ENCODE peak calls at places on chromosome 14, in ten cellular contexts. One of them, this sample, is unnamed.

GRCh38 chr14:95499354-95499750 is 17.1 kb downstream of the SYNE3 start:
- DNase-seq in cardiac fibroblast: no peak
- DNase-seq in choroid plexus epithelial cell: no peak
- DNase-seq in heart left ventricle: no peak
- DNase-seq in activated B cell treated with CpG ODN at 0.5 μM for 24 hours: no peak
- DNase-seq in BJ: no peak
- DNase-seq in Caco-2: peak
- DNase-seq in esophagus muscularis mucosa: no peak
- DNase-seq in endothelial cell of umbilical vein: no peak
- DNase-seq in cardiac muscle cell: no peak
- DNase-seq in this sample: no peak

GRCh38 chr14:38850664-38851063 is 252.4 kb downstream of the SEC23A start:
- DNase-seq in endothelial cell of umbilical vein: no peak
- DNase-seq in activated B cell treated with CpG ODN at 0.5 μM for 24 hours: no peak
- DNase-seq in cardiac muscle cell: no peak
- DNase-seq in heart left ventricle: no peak
- DNase-seq in choroid plexus epithelial cell: no peak
- DNase-seq in cardiac fibroblast: no peak
- DNase-seq in BJ: no peak
- DNase-seq in Caco-2: no peak
- DNase-seq in esophagus muscularis mucosa: no peak
- DNase-seq in this sample: no peak

GRCh38 chr14:105486333-105486973 is at the start of gene CRIP1:
- DNase-seq in choroid plexus epithelial cell: no peak
- DNase-seq in cardiac fibroblast: no peak
- DNase-seq in activated B cell treated with CpG ODN at 0.5 μM for 24 hours: peak
- DNase-seq in esophagus muscularis mucosa: no peak
- DNase-seq in endothelial cell of umbilical vein: no peak
- DNase-seq in cardiac muscle cell: no peak
- DNase-seq in heart left ventricle: no peak
- DNase-seq in Caco-2: no peak
- DNase-seq in BJ: no peak
- DNase-seq in this sample: no peak

GRCh38 chr14:49881296-49882006 is 11.4 kb upstream of the ARF6 start:
- DNase-seq in choroid plexus epithelial cell: peak
- DNase-seq in Caco-2: no peak
- DNase-seq in activated B cell treated with CpG ODN at 0.5 μM for 24 hours: no peak
- DNase-seq in esophagus muscularis mucosa: no peak
- DNase-seq in cardiac muscle cell: no peak
- DNase-seq in BJ: no peak
- DNase-seq in endothelial cell of umbilical vein: no peak
- DNase-seq in cardiac fibroblast: no peak
- DNase-seq in heart left ventricle: no peak
- DNase-seq in this sample: no peak

GRCh38 chr14:64503434-64504309 is at the start of gene ZBTB25:
- DNase-seq in BJ: peak
- DNase-seq in heart left ventricle: peak
- DNase-seq in esophagus muscularis mucosa: peak
- DNase-seq in endothelial cell of umbilical vein: peak
- DNase-seq in cardiac muscle cell: peak
- DNase-seq in choroid plexus epithelial cell: peak
- DNase-seq in activated B cell treated with CpG ODN at 0.5 μM for 24 hours: peak
- DNase-seq in Caco-2: peak
- DNase-seq in cardiac fibroblast: peak
- DNase-seq in this sample: no peak

GRCh38 chr14:53571990-53572389 is 384.6 kb downstream of the BMP4 start:
- DNase-seq in activated B cell treated with CpG ODN at 0.5 μM for 24 hours: no peak
- DNase-seq in endothelial cell of umbilical vein: no peak
- DNase-seq in cardiac muscle cell: no peak
- DNase-seq in choroid plexus epithelial cell: no peak
- DNase-seq in BJ: no peak
- DNase-seq in cardiac fibroblast: no peak
- DNase-seq in heart left ventricle: no peak
- DNase-seq in esophagus muscularis mucosa: no peak
- DNase-seq in Caco-2: no peak
- DNase-seq in this sample: no peak

GRCh38 chr14:104030958-104031357 is 54.5 kb upstream of the ASPG start:
- DNase-seq in BJ: no peak
- DNase-seq in Caco-2: no peak
- DNase-seq in heart left ventricle: no peak
- DNase-seq in choroid plexus epithelial cell: no peak
- DNase-seq in endothelial cell of umbilical vein: no peak
- DNase-seq in cardiac fibroblast: no peak
- DNase-seq in cardiac muscle cell: no peak
- DNase-seq in activated B cell treated with CpG ODN at 0.5 μM for 24 hours: no peak
- DNase-seq in esophagus muscularis mucosa: no peak
- DNase-seq in this sample: no peak

GRCh38 chr14:61269321-61270083 is 11.6 kb downstream of the TMEM30B start:
- DNase-seq in Caco-2: peak
- DNase-seq in choroid plexus epithelial cell: peak
- DNase-seq in esophagus muscularis mucosa: no peak
- DNase-seq in activated B cell treated with CpG ODN at 0.5 μM for 24 hours: peak
- DNase-seq in endothelial cell of umbilical vein: peak
- DNase-seq in BJ: no peak
- DNase-seq in cardiac fibroblast: peak
- DNase-seq in cardiac muscle cell: peak
- DNase-seq in heart left ventricle: peak
- DNase-seq in this sample: no peak

GRCh38 chr14:88363624-88364023 is 21.8 kb upstream of the SPATA7 start:
- DNase-seq in cardiac fibroblast: no peak
- DNase-seq in BJ: no peak
- DNase-seq in esophagus muscularis mucosa: no peak
- DNase-seq in activated B cell treated with CpG ODN at 0.5 μM for 24 hours: no peak
- DNase-seq in Caco-2: no peak
- DNase-seq in choroid plexus epithelial cell: no peak
- DNase-seq in cardiac muscle cell: no peak
- DNase-seq in endothelial cell of umbilical vein: no peak
- DNase-seq in heart left ventricle: no peak
- DNase-seq in this sample: no peak

GRCh38 chr14:68762944-68763831 is 29.7 kb downstream of the ZFP36L1 start:
- DNase-seq in esophagus muscularis mucosa: no peak
- DNase-seq in cardiac fibroblast: peak
- DNase-seq in endothelial cell of umbilical vein: peak
- DNase-seq in activated B cell treated with CpG ODN at 0.5 μM for 24 hours: no peak
- DNase-seq in choroid plexus epithelial cell: peak
- DNase-seq in Caco-2: peak
- DNase-seq in heart left ventricle: peak
- DNase-seq in BJ: no peak
- DNase-seq in cardiac muscle cell: peak
- DNase-seq in this sample: no peak

GRCh38 chr14:97056086-97056485 is 258.9 kb downstream of the VRK1 start:
- DNase-seq in BJ: no peak
- DNase-seq in activated B cell treated with CpG ODN at 0.5 μM for 24 hours: no peak
- DNase-seq in endothelial cell of umbilical vein: no peak
- DNase-seq in cardiac muscle cell: no peak
- DNase-seq in cardiac fibroblast: no peak
- DNase-seq in Caco-2: no peak
- DNase-seq in esophagus muscularis mucosa: no peak
- DNase-seq in heart left ventricle: no peak
- DNase-seq in choroid plexus epithelial cell: no peak
- DNase-seq in this sample: no peak

GRCh38 chr14:96581902-96582640 is 79.9 kb downstream of the PAPOLA start:
- DNase-seq in Caco-2: no peak
- DNase-seq in BJ: no peak
- DNase-seq in choroid plexus epithelial cell: no peak
- DNase-seq in cardiac muscle cell: no peak
- DNase-seq in heart left ventricle: no peak
- DNase-seq in activated B cell treated with CpG ODN at 0.5 μM for 24 hours: no peak
- DNase-seq in cardiac fibroblast: no peak
- DNase-seq in esophagus muscularis mucosa: peak
- DNase-seq in endothelial cell of umbilical vein: no peak
- DNase-seq in this sample: no peak

GRCh38 chr14:100577986-100578431 is 9.2 kb downstream of the BEGAIN start:
- DNase-seq in Caco-2: no peak
- DNase-seq in BJ: no peak
- DNase-seq in activated B cell treated with CpG ODN at 0.5 μM for 24 hours: no peak
- DNase-seq in esophagus muscularis mucosa: no peak
- DNase-seq in heart left ventricle: peak
- DNase-seq in cardiac fibroblast: no peak
- DNase-seq in endothelial cell of umbilical vein: no peak
- DNase-seq in cardiac muscle cell: no peak
- DNase-seq in choroid plexus epithelial cell: no peak
- DNase-seq in this sample: no peak

GRCh38 chr14:100574642-100575031 is 12.6 kb downstream of the BEGAIN start:
- DNase-seq in heart left ventricle: no peak
- DNase-seq in cardiac fibroblast: no peak
- DNase-seq in cardiac muscle cell: no peak
- DNase-seq in Caco-2: no peak
- DNase-seq in BJ: no peak
- DNase-seq in esophagus muscularis mucosa: no peak
- DNase-seq in activated B cell treated with CpG ODN at 0.5 μM for 24 hours: no peak
- DNase-seq in choroid plexus epithelial cell: no peak
- DNase-seq in endothelial cell of umbilical vein: no peak
- DNase-seq in this sample: no peak

GRCh38 chr14:100577321-100577985 is 9.8 kb downstream of the BEGAIN start:
- DNase-seq in choroid plexus epithelial cell: no peak
- DNase-seq in endothelial cell of umbilical vein: no peak
- DNase-seq in BJ: no peak
- DNase-seq in esophagus muscularis mucosa: no peak
- DNase-seq in cardiac muscle cell: no peak
- DNase-seq in cardiac fibroblast: no peak
- DNase-seq in heart left ventricle: peak
- DNase-seq in Caco-2: no peak
- DNase-seq in activated B cell treated with CpG ODN at 0.5 μM for 24 hours: no peak
- DNase-seq in this sample: no peak

GRCh38 chr14:100575266-100575995 is 11.8 kb downstream of the BEGAIN start:
- DNase-seq in activated B cell treated with CpG ODN at 0.5 μM for 24 hours: no peak
- DNase-seq in esophagus muscularis mucosa: no peak
- DNase-seq in BJ: no peak
- DNase-seq in cardiac fibroblast: no peak
- DNase-seq in endothelial cell of umbilical vein: no peak
- DNase-seq in Caco-2: no peak
- DNase-seq in heart left ventricle: peak
- DNase-seq in cardiac muscle cell: no peak
- DNase-seq in choroid plexus epithelial cell: no peak
- DNase-seq in this sample: no peak

DNA sequence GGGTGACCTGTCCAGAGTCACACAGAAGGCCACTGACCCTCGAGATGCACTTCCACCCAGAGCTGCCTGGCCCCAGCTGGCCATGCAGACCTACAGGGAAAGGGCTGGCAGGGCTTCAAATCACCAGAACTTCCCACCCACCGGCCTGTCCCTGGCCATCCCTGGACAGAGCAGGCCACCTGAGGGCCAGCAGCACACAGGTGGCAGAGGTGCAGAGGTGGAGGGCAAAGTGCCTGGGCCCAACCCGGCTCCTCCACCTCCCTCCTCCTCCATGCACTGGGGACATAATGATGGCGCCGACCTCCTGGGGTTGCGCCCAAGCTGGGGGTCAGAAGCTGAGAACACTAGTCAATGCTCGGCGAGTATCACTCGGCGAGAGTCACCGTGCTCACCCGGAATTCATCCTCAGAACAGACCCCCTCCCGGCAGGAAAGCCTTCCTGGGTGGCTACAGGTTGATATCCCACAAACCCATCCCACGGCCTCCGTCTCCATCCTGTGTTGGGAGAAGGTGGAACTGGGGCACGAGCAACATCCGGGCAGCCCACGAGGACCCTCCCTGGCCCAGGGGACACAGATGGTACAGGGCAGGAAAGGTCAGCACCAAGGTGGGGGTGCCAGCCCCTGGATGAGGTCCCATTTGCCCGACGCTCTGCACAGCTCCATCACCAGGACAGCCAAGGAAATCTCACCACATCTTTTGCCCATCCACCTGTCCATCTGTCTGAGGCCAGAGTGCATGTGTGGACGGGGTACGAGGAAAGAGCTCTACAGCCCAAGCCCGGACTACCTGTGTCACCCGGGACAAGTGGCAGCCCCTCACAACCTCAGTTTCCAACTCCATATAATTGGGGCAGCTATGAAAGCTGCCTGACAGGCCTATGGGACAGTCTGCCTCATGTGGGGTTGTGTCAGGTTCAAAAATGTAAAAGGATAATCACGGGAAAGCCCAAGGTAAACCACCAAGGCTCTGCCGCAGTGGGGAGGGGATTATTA is 10.8 kb downstream of the BEGAIN start:
- DNase-seq in choroid plexus epithelial cell: no peak
- DNase-seq in activated B cell treated with CpG ODN at 0.5 μM for 24 hours: no peak
- DNase-seq in cardiac fibroblast: no peak
- DNase-seq in BJ: no peak
- DNase-seq in endothelial cell of umbilical vein: no peak
- DNase-seq in heart left ventricle: peak
- DNase-seq in cardiac muscle cell: no peak
- DNase-seq in esophagus muscularis mucosa: no peak
- DNase-seq in Caco-2: no peak
- DNase-seq in this sample: no peak
- TF ChIP-seq CTCF in choroid plexus epithelial cell: no peak
- TF ChIP-seq CTCF in activated B cell treated with CpG ODN at 0.5 μM for 24 hours: no peak
- TF ChIP-seq CTCF in cardiac fibroblast: no peak
- TF ChIP-seq CTCF in BJ: no peak
- TF ChIP-seq CTCF in endothelial cell of umbilical vein: no peak
- TF ChIP-seq CTCF in heart left ventricle: no peak
- TF ChIP-seq CTCF in cardiac muscle cell: no peak
- TF ChIP-seq CTCF in esophagus muscularis mucosa: no peak
- TF ChIP-seq CTCF in Caco-2: no peak
- TF ChIP-seq CTCF in this sample: no peak

DNA sequence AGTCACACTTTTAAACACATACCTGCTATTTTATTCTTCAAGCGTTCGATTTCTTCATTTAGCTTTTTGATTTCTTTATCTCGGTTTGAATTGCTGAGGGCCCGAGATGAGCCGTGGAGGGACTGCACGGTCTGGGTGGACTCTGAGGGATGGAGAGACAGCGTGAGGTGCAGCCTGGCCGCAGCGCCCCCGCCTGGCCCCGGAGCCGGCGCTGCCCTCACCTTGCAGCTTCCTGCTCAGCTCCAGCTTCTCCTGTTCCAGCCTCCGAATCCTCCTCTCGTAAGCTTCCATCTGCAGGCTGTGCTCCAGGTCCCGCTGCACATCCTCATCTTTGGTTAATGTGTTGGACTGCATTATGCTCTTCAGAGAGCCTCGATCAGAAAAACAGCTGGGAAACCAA is 53.2 kb downstream of the AMN start:
- DNase-seq in endothelial cell of umbilical vein: no peak
- DNase-seq in cardiac fibroblast: no peak
- DNase-seq in heart left ventricle: no peak
- DNase-seq in activated B cell treated with CpG ODN at 0.5 μM for 24 hours: no peak
- DNase-seq in choroid plexus epithelial cell: no peak
- DNase-seq in BJ: no peak
- DNase-seq in Caco-2: no peak
- DNase-seq in esophagus muscularis mucosa: no peak
- DNase-seq in cardiac muscle cell: no peak
- DNase-seq in this sample: no peak
- TF ChIP-seq CTCF in endothelial cell of umbilical vein: no peak
- TF ChIP-seq CTCF in cardiac fibroblast: no peak
- TF ChIP-seq CTCF in heart left ventricle: no peak
- TF ChIP-seq CTCF in activated B cell treated with CpG ODN at 0.5 μM for 24 hours: no peak
- TF ChIP-seq CTCF in choroid plexus epithelial cell: no peak
- TF ChIP-seq CTCF in BJ: no peak
- TF ChIP-seq CTCF in Caco-2: no peak
- TF ChIP-seq CTCF in esophagus muscularis mucosa: no peak
- TF ChIP-seq CTCF in cardiac muscle cell: peak
- TF ChIP-seq CTCF in this sample: no peak

GRCh38 chr14:59004012-59004411 is 184.5 kb upstream of the DAAM1 start:
- DNase-seq in cardiac muscle cell: peak
- DNase-seq in Caco-2: no peak
- DNase-seq in heart left ventricle: no peak
- DNase-seq in esophagus muscularis mucosa: no peak
- DNase-seq in cardiac fibroblast: peak
- DNase-seq in activated B cell treated with CpG ODN at 0.5 μM for 24 hours: no peak
- DNase-seq in choroid plexus epithelial cell: peak
- DNase-seq in endothelial cell of umbilical vein: no peak
- DNase-seq in BJ: no peak
- DNase-seq in this sample: no peak
- TF ChIP-seq CTCF in cardiac muscle cell: peak
- TF ChIP-seq CTCF in Caco-2: no peak
- TF ChIP-seq CTCF in heart left ventricle: no peak
- TF ChIP-seq CTCF in esophagus muscularis mucosa: no peak
- TF ChIP-seq CTCF in cardiac fibroblast: peak
- TF ChIP-seq CTCF in activated B cell treated with CpG ODN at 0.5 μM for 24 hours: no peak
- TF ChIP-seq CTCF in choroid plexus epithelial cell: peak
- TF ChIP-seq CTCF in endothelial cell of umbilical vein: no peak
- TF ChIP-seq CTCF in BJ: peak
- TF ChIP-seq CTCF in this sample: peak

GRCh38 chr14:82447586-82447985 is 913.9 kb upstream of the SEL1L start:
- DNase-seq in BJ: no peak
- DNase-seq in endothelial cell of umbilical vein: no peak
- DNase-seq in esophagus muscularis mucosa: no peak
- DNase-seq in activated B cell treated with CpG ODN at 0.5 μM for 24 hours: no peak
- DNase-seq in heart left ventricle: no peak
- DNase-seq in choroid plexus epithelial cell: no peak
- DNase-seq in Caco-2: peak
- DNase-seq in cardiac muscle cell: no peak
- DNase-seq in cardiac fibroblast: no peak
- DNase-seq in this sample: no peak
- TF ChIP-seq CTCF in BJ: no peak
- TF ChIP-seq CTCF in endothelial cell of umbilical vein: no peak
- TF ChIP-seq CTCF in esophagus muscularis mucosa: no peak
- TF ChIP-seq CTCF in activated B cell treated with CpG ODN at 0.5 μM for 24 hours: no peak
- TF ChIP-seq CTCF in heart left ventricle: no peak
- TF ChIP-seq CTCF in choroid plexus epithelial cell: no peak
- TF ChIP-seq CTCF in Caco-2: peak
- TF ChIP-seq CTCF in cardiac muscle cell: no peak
- TF ChIP-seq CTCF in cardiac fibroblast: no peak
- TF ChIP-seq CTCF in this sample: no peak

This sample was measured in epithelial cell of proximal tubule.